ENCODE peak calls at places on chromosomes 11 and 22, in nine cellular contexts. One of them, this sample, is unnamed.

GRCh38 chr22:34308101-34308500 is 387.8 kb upstream of the LARGE1 start:
- DNase-seq in cardiac fibroblast: no peak
- DNase-seq in NB4: no peak
- DNase-seq in HCT116: no peak
- DNase-seq in pancreas: no peak
- DNase-seq in fibroblast of lung: no peak
- DNase-seq in esophagus squamous epithelium: no peak
- DNase-seq in colonic mucosa: no peak
- DNase-seq in BJ: no peak
- DNase-seq in this sample: no peak

GRCh38 chr11:60978546-60979380 is 7.3 kb downstream of the CD6 start:
- DNase-seq in cardiac fibroblast: no peak
- DNase-seq in NB4: peak
- DNase-seq in HCT116: no peak
- DNase-seq in pancreas: no peak
- DNase-seq in fibroblast of lung: peak
- DNase-seq in esophagus squamous epithelium: no peak
- DNase-seq in colonic mucosa: no peak
- DNase-seq in BJ: no peak
- DNase-seq in this sample: no peak

GRCh38 chr11:97893612-97894011 is 1127.1 kb upstream of the CNTN5 start:
- DNase-seq in cardiac fibroblast: no peak
- DNase-seq in NB4: no peak
- DNase-seq in HCT116: no peak
- DNase-seq in pancreas: no peak
- DNase-seq in fibroblast of lung: no peak
- DNase-seq in esophagus squamous epithelium: no peak
- DNase-seq in colonic mucosa: no peak
- DNase-seq in BJ: no peak
- DNase-seq in this sample: no peak

GRCh38 chr11:60159868-60160267 is 23.0 kb downstream of the MS4A6A start:
- DNase-seq in cardiac fibroblast: no peak
- DNase-seq in NB4: no peak
- DNase-seq in HCT116: no peak
- DNase-seq in pancreas: no peak
- DNase-seq in fibroblast of lung: no peak
- DNase-seq in esophagus squamous epithelium: no peak
- DNase-seq in colonic mucosa: no peak
- DNase-seq in BJ: no peak
- DNase-seq in this sample: no peak

GRCh38 chr11:97856666-97857065 is 1164.1 kb upstream of the CNTN5 start:
- DNase-seq in cardiac fibroblast: no peak
- DNase-seq in NB4: no peak
- DNase-seq in HCT116: no peak
- DNase-seq in pancreas: no peak
- DNase-seq in fibroblast of lung: no peak
- DNase-seq in esophagus squamous epithelium: no peak
- DNase-seq in colonic mucosa: no peak
- DNase-seq in BJ: no peak
- DNase-seq in this sample: no peak

GRCh38 chr22:37032134-37032534 is 12.6 kb downstream of the MPST start:
- DNase-seq in cardiac fibroblast: no peak
- DNase-seq in NB4: no peak
- DNase-seq in HCT116: no peak
- DNase-seq in pancreas: no peak
- DNase-seq in fibroblast of lung: no peak
- DNase-seq in esophagus squamous epithelium: no peak
- DNase-seq in colonic mucosa: no peak
- DNase-seq in BJ: no peak
- DNase-seq in this sample: no peak

GRCh38 chr11:122093731-122094130 is 22.3 kb downstream of the BLID start:
- DNase-seq in cardiac fibroblast: peak
- DNase-seq in NB4: no peak
- DNase-seq in HCT116: no peak
- DNase-seq in pancreas: no peak
- DNase-seq in fibroblast of lung: peak
- DNase-seq in esophagus squamous epithelium: no peak
- DNase-seq in colonic mucosa: no peak
- DNase-seq in BJ: no peak
- DNase-seq in this sample: no peak

GRCh38 chr11:114321621-114322257 is 25.5 kb downstream of the NNMT start:
- DNase-seq in cardiac fibroblast: peak
- DNase-seq in NB4: no peak
- DNase-seq in HCT116: no peak
- DNase-seq in pancreas: no peak
- DNase-seq in fibroblast of lung: peak
- DNase-seq in esophagus squamous epithelium: no peak
- DNase-seq in colonic mucosa: no peak
- DNase-seq in BJ: peak
- DNase-seq in this sample: no peak

GRCh38 chr22:43066844-43067385 is 22.3 kb downstream of the TTLL1 start:
- DNase-seq in cardiac fibroblast: peak
- DNase-seq in NB4: no peak
- DNase-seq in HCT116: peak
- DNase-seq in pancreas: no peak
- DNase-seq in fibroblast of lung: peak
- DNase-seq in esophagus squamous epithelium: no peak
- DNase-seq in colonic mucosa: no peak
- DNase-seq in BJ: no peak
- DNase-seq in this sample: no peak

GRCh38 chr11:43575931-43576833 is 104.4 kb upstream of the HSD17B12 start:
- DNase-seq in cardiac fibroblast: peak
- DNase-seq in NB4: peak
- DNase-seq in HCT116: no peak
- DNase-seq in pancreas: no peak
- DNase-seq in fibroblast of lung: peak
- DNase-seq in esophagus squamous epithelium: no peak
- DNase-seq in colonic mucosa: no peak
- DNase-seq in BJ: no peak
- DNase-seq in this sample: no peak

GRCh38 chr22:24460418-24461089 is 33.2 kb downstream of the ADORA2A start:
- DNase-seq in cardiac fibroblast: no peak
- DNase-seq in NB4: no peak
- DNase-seq in HCT116: no peak
- DNase-seq in pancreas: no peak
- DNase-seq in fibroblast of lung: peak
- DNase-seq in esophagus squamous epithelium: no peak
- DNase-seq in colonic mucosa: no peak
- DNase-seq in BJ: no peak
- DNase-seq in this sample: no peak

GRCh38 chr22:26404851-26405357 is 24.2 kb upstream of the ASPHD2 start:
- DNase-seq in cardiac fibroblast: no peak
- DNase-seq in NB4: peak
- DNase-seq in HCT116: no peak
- DNase-seq in pancreas: no peak
- DNase-seq in fibroblast of lung: peak
- DNase-seq in esophagus squamous epithelium: no peak
- DNase-seq in colonic mucosa: no peak
- DNase-seq in BJ: no peak
- DNase-seq in this sample: no peak

GRCh38 chr22:47325249-47325648 is 562.8 kb downstream of the TBC1D22A start:
- DNase-seq in cardiac fibroblast: no peak
- DNase-seq in NB4: no peak
- DNase-seq in HCT116: no peak
- DNase-seq in pancreas: no peak
- DNase-seq in fibroblast of lung: no peak
- DNase-seq in esophagus squamous epithelium: no peak
- DNase-seq in colonic mucosa: no peak
- DNase-seq in BJ: no peak
- DNase-seq in this sample: no peak

GRCh38 chr11:131375936-131376335 is 5.5 kb downstream of the NTM start:
- DNase-seq in cardiac fibroblast: no peak
- DNase-seq in NB4: no peak
- DNase-seq in HCT116: no peak
- DNase-seq in pancreas: no peak
- DNase-seq in fibroblast of lung: no peak
- DNase-seq in esophagus squamous epithelium: no peak
- DNase-seq in colonic mucosa: no peak
- DNase-seq in BJ: no peak
- DNase-seq in this sample: no peak

GRCh38 chr11:13772223-13773046 is 104.0 kb downstream of the FAR1 start:
- DNase-seq in cardiac fibroblast: peak
- DNase-seq in NB4: peak
- DNase-seq in HCT116: peak
- DNase-seq in pancreas: peak
- DNase-seq in fibroblast of lung: peak
- DNase-seq in esophagus squamous epithelium: no peak
- DNase-seq in colonic mucosa: peak
- DNase-seq in BJ: peak
- DNase-seq in this sample: no peak

DNA sequence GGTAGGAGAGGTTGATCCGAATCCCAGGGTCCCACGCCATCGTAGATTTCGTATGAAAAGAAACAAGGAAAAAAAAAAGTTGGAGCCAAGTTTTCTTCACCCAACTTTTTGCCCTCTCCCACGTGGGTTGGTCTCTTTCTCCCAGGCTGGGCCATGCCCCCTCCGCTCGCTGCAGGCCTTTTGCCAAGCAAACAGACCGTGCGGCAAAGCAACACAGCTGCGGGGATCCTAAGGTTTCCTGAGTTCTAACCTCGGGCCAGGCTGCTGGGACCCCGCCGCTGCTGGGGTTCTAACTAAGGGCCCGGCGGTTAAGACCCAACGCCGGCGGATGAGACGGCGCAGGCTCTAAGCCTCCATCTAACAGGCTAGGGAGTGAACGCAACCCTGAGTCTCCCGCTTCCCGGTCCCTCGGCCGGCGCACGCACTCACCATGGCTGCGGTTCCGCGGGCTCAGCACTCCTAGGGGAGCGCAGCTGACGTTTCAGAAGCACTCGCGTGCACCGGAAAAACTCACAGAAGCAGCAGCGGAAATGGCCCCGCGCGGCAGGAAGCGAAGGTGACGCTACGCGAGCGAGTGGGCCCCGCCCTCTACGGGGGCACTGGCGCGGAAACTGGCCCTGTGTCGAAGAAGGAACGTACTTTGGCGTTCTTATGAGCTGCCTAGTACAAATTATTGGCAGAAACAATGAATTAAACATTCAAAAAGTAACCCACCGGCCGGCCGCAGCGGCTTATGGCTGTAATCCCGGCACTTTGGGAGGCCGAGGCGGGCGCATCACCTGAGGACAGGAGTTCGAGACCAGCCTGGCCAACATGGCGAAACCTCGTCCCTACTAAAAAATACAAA is at the start of gene SNU13:
- DNase-seq in cardiac fibroblast: peak
- DNase-seq in NB4: peak
- DNase-seq in HCT116: peak
- DNase-seq in pancreas: peak
- DNase-seq in fibroblast of lung: peak
- DNase-seq in esophagus squamous epithelium: peak
- DNase-seq in colonic mucosa: peak
- DNase-seq in BJ: no peak
- DNase-seq in this sample: peak
- TF ChIP-seq CTCF in cardiac fibroblast: no peak
- TF ChIP-seq CTCF in NB4: no peak
- TF ChIP-seq CTCF in HCT116: no peak
- TF ChIP-seq CTCF in pancreas: no peak
- TF ChIP-seq CTCF in fibroblast of lung: no peak
- TF ChIP-seq CTCF in esophagus squamous epithelium: no peak
- TF ChIP-seq CTCF in colonic mucosa: no peak
- TF ChIP-seq CTCF in BJ: no peak
- TF ChIP-seq CTCF in this sample: no peak

DNA sequence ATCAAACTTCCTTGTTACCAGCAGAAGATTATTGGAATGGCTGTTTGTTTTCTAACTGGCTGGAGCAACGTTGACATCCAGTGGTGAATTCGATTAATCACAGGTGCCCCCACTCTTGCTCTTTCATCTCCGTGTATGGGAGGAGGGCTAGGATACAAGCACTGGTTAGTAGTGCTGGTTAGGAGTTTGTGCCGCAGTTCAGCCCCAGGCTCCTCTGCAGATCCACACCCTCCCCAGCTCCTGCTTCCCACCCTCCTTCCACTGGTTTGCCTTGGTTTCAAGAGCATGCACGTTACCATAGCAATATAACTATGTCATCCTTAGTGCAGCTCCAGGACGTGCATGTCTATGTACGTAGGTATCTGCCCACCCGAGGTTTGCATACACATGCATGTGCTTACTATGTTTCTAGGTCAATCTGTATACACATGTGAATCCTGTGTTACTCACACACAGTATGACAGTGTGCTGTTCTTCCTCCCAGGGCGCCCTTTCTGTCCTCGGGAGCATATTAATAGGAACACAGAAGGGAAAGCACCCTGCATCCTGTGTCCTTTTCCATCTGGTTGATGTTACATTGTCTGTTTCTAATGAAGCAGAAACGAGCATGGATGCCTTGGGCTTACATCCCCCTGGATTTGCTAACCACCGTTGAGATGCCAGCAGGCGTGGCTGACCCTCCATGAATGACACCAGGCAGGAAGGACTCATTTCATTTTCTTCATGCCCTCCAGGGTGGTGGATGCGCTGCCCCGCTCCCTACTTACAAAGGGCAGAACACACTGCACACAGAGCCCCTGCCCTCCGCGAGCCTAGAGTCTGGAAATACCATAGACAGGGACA is 539.2 kb downstream of the OPCML start:
- DNase-seq in cardiac fibroblast: no peak
- DNase-seq in NB4: no peak
- DNase-seq in HCT116: no peak
- DNase-seq in pancreas: no peak
- DNase-seq in fibroblast of lung: peak
- DNase-seq in esophagus squamous epithelium: no peak
- DNase-seq in colonic mucosa: no peak
- DNase-seq in BJ: no peak
- DNase-seq in this sample: no peak
- TF ChIP-seq CTCF in cardiac fibroblast: no peak
- TF ChIP-seq CTCF in NB4: no peak
- TF ChIP-seq CTCF in HCT116: no peak
- TF ChIP-seq CTCF in pancreas: no peak
- TF ChIP-seq CTCF in fibroblast of lung: peak
- TF ChIP-seq CTCF in esophagus squamous epithelium: no peak
- TF ChIP-seq CTCF in colonic mucosa: no peak
- TF ChIP-seq CTCF in BJ: peak
- TF ChIP-seq CTCF in this sample: peak

GRCh38 chr11:4203603-4204360 is 109.2 kb downstream of the RRM1 start:
- DNase-seq in cardiac fibroblast: no peak
- DNase-seq in NB4: no peak
- DNase-seq in HCT116: no peak
- DNase-seq in pancreas: no peak
- DNase-seq in fibroblast of lung: no peak
- DNase-seq in esophagus squamous epithelium: no peak
- DNase-seq in colonic mucosa: no peak
- DNase-seq in BJ: no peak
- DNase-seq in this sample: no peak
- TF ChIP-seq CTCF in cardiac fibroblast: no peak
- TF ChIP-seq CTCF in NB4: no peak
- TF ChIP-seq CTCF in HCT116: peak
- TF ChIP-seq CTCF in pancreas: no peak
- TF ChIP-seq CTCF in fibroblast of lung: no peak
- TF ChIP-seq CTCF in esophagus squamous epithelium: no peak
- TF ChIP-seq CTCF in colonic mucosa: no peak
- TF ChIP-seq CTCF in BJ: no peak
- TF ChIP-seq CTCF in this sample: no peak

DNA sequence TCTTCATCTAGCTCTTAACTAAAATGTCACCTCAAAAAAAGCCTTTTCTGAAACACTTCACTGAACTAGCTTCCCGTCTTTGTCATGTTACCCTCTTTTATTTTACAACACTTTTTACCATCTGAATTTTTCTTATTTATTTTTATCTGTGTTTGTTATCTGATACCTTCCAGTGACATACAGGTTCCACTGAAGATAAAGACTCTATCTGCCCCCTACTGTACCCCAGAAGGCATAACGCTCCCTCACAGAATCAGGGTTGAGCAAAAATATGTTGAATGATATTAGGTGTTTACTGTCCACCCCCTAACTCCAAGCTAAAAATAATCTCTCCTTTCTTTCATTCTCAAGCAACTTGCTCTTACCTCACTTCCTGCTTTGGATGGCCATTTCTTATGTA is 654.2 kb downstream of the NELL1 start:
- DNase-seq in cardiac fibroblast: no peak
- DNase-seq in NB4: no peak
- DNase-seq in HCT116: no peak
- DNase-seq in pancreas: no peak
- DNase-seq in fibroblast of lung: no peak
- DNase-seq in esophagus squamous epithelium: no peak
- DNase-seq in colonic mucosa: no peak
- DNase-seq in BJ: no peak
- DNase-seq in this sample: no peak
- TF ChIP-seq CTCF in cardiac fibroblast: no peak
- TF ChIP-seq CTCF in NB4: peak
- TF ChIP-seq CTCF in HCT116: no peak
- TF ChIP-seq CTCF in pancreas: no peak
- TF ChIP-seq CTCF in fibroblast of lung: no peak
- TF ChIP-seq CTCF in esophagus squamous epithelium: no peak
- TF ChIP-seq CTCF in colonic mucosa: no peak
- TF ChIP-seq CTCF in BJ: no peak
- TF ChIP-seq CTCF in this sample: peak